ENCODE peak calls at places on chromosomes 16 and 17, in five cellular contexts. B, I, R, A and U are unnamed samples.

GRCh38 chr17:5667871-5668270 is 83.6 kb upstream of the NLRP1 start:
- DNase-seq in B (no peak), I (no peak), R (no peak), A (no peak), U (no peak)

GRCh38 chr17:28492352-28493310 is 13.5 kb upstream of the FOXN1 start:
- DNase-seq in B (no peak), I (no peak), R (no peak), A (no peak), U (no peak)

GRCh38 chr17:34990921-34991365 is 10.6 kb downstream of the LIG3 start:
- DNase-seq in B (no peak), I (no peak), R (no peak), A (no peak), U (no peak)

GRCh38 chr16:54657058-54657708 is 273.5 kb upstream of the IRX5 start:
- DNase-seq in B (no peak), I (peak), R (no peak), A (peak), U (no peak)

GRCh38 chr16:61549332-61549731 is 486.9 kb downstream of the CDH8 start:
- DNase-seq in B (no peak), I (no peak), R (no peak), A (no peak), U (no peak)

GRCh38 chr16:70691223-70692129 is 5.6 kb upstream of the MTSS2 start:
- DNase-seq in B (peak), I (no peak), R (peak), A (no peak), U (peak)

GRCh38 chr17:63775420-63775819 is 1.4 kb downstream of the DDX42 start:
- DNase-seq in B (no peak), I (no peak), R (no peak), A (no peak), U (no peak)

GRCh38 chr17:60888812-60889709 is 211.4 kb downstream of the BCAS3 start:
- DNase-seq in B (no peak), I (no peak), R (no peak), A (no peak), U (no peak)

GRCh38 chr16:2752850-2753522 is 548 bp downstream of the SRRM2 start:
- DNase-seq in B (peak), I (peak), R (no peak), A (no peak), U (peak)

GRCh38 chr17:10772425-10773380 is 31.2 kb downstream of the TMEM238L start:
- DNase-seq in B (peak), I (peak), R (no peak), A (no peak), U (peak)

GRCh38 chr16:73215482-73216377 is 167.8 kb upstream of the ZFHX3 start:
- DNase-seq in B (no peak), I (no peak), R (no peak), A (no peak), U (no peak)

GRCh38 chr17:4381690-4382671 is 15.5 kb upstream of the UBE2G1 start:
- DNase-seq in B (no peak), I (no peak), R (no peak), A (no peak), U (no peak)

GRCh38 chr17:19958023-19958422 is 19.6 kb downstream of the AKAP10 start:
- DNase-seq in B (no peak), I (peak), R (no peak), A (peak), U (no peak)

GRCh38 chr17:17141860-17142552 is 64.1 kb downstream of the PLD6 start:
- DNase-seq in B (peak), I (no peak), R (no peak), A (no peak), U (peak)
- TF ChIP-seq CTCF in B (peak), I (no peak), R (peak), A (peak), U (peak)

GRCh38 chr17:79203016-79203415 is 128.4 kb downstream of the ENGASE start:
- DNase-seq in B (no peak), I (no peak), R (no peak), A (no peak), U (no peak)
- TF ChIP-seq CTCF in B (no peak), I (no peak), R (no peak), A (no peak), U (peak)

GRCh38 chr17:49977463-49978389 is 8.7 kb downstream of the DLX4 start:
- DNase-seq in B (no peak), I (no peak), R (no peak), A (no peak), U (no peak)
- TF ChIP-seq CTCF in B (no peak), I (no peak), R (no peak), A (no peak), U (no peak)

DNA sequence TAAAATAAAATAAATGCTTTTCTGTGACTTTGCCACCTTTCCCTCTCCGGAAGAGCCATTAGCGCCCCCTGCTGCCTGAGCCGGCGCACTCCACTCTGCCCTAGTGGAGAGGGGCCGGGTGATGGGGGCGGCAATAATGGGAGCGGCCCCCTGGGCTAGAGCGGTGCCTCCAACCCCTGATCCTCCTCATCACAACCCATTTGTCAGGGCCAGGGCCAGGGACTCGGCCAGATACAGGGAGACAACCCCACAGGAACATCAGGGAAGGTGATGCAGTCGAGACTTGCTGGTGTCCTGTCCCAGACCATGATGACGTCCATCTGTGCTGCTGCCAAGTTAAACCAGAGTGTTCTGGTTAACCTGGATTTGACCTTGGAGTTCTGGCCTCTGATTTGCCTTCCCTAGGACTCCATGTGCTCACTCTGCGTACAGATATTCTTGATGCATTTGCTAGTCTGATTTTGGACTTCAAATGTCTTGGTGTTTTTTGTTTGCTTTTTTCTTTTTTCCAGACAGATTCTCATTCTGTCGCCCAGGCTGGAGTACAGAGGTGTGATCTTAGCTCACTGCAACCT is 46.1 kb upstream of the BPTF start:
- DNase-seq in B (peak), I (peak), R (no peak), A (no peak), U (peak)
- TF ChIP-seq CTCF in B (peak), I (peak), R (peak), A (peak), U (peak)

DNA sequence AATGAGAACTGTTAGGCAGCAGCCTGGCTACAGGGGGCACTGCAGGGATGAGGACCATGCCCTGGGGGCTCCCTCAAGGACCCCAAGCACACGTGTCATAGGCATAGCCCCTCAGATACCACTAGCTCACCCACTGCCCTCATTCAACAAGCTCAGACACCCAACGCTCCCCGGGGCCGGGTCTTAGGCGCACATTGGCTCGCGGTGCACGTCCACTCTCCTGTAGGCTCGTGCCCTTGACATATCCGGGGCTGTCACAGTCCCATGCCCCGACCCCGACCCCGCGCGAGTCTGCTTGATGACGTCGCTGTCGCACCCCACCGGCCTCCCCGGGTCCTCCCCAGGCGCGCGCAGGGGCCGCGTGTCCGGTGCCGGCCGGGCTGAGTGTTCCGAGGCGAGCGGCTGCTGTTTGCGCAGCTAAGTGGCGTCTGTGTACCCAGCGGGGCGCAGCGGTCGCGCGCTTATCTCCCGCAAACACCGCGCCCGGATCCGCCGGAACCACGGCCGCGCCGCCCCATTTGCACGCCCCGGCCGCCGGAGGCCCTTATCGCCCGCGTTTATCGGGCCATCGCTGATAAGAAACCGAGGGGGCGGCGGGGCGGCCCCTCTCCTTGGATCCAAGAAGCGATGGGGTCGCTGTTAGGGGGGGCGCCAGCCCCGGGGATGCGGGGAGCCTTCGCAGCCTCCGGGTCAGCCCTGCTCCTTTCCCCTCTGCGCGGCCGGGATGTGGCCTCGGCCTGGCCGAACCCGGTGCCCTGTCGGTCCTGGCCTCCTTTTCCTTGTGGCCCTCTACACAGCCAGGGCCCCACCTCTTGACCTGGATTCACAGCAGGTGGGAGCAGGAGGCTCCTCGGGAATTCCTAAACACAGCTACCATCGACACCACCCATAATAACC is 20.7 kb upstream of the NAGS start:
- DNase-seq in B (peak), I (peak), R (peak), A (no peak), U (peak)
- TF ChIP-seq CTCF in B (peak), I (peak), R (peak), A (peak), U (peak)

GRCh38 chr17:81040791-81041337 is 5.9 kb downstream of the BAIAP2 start:
- DNase-seq in B (no peak), I (peak), R (no peak), A (no peak), U (no peak)
- TF ChIP-seq CTCF in B (peak), I (peak), R (peak), A (peak), U (peak)